ENCODE peak calls at places on chromosomes 7 and 10, in four cellular contexts. V, C, O and D are unnamed samples.

GRCh38 chr7:26705567-26705966 is 158.8 kb downstream of the SKAP2 start:
- DNase-seq in O (no peak), C (no peak), V (peak), D (peak)

GRCh38 chr7:28890137-28890536 is 68.0 kb downstream of the TRIL start:
- DNase-seq in O (no peak), V (no peak), C (no peak), D (no peak)

GRCh38 chr10:70458329-70459060 is 17.0 kb upstream of the NODAL start:
- DNase-seq in C (peak), V (peak), O (no peak), D (no peak)

GRCh38 chr7:153413540-153414287 is 638.5 kb upstream of the DPP6 start:
- DNase-seq in O (no peak), C (peak), V (no peak), D (no peak)

GRCh38 chr7:9030131-9030530 is 596.7 kb downstream of the NXPH1 start:
- DNase-seq in O (no peak), C (no peak), V (no peak), D (no peak)

GRCh38 chr10:116697816-116698215 is 44.5 kb downstream of the HSPA12A start:
- DNase-seq in V (no peak), O (no peak), C (no peak), D (no peak)

GRCh38 chr10:121975295-121976086 is 474 bp upstream of the NSMCE4A start:
- DNase-seq in C (no peak), O (no peak), V (peak), D (no peak)

GRCh38 chr7:45162311-45162845 is 4.8 kb downstream of the RAMP3 start:
- DNase-seq in V (no peak), C (no peak), O (no peak), D (no peak)

GRCh38 chr10:6737080-6737641 is 157.1 kb upstream of the PRKCQ start:
- DNase-seq in C (no peak), V (no peak), O (no peak), D (no peak)

GRCh38 chr7:132418840-132419239 is 157.4 kb downstream of the PLXNA4 start:
- DNase-seq in O (no peak), V (no peak), C (no peak), D (no peak)

GRCh38 chr7:100641463-100641859 is at the start of gene TFR2:
- DNase-seq in C (peak), V (peak), O (no peak), D (peak)

GRCh38 chr10:59672150-59672875 is 37.3 kb downstream of the SLC16A9 start:
- DNase-seq in O (no peak), V (no peak), C (no peak), D (no peak)

GRCh38 chr10:59674211-59674836 is 35.3 kb downstream of the SLC16A9 start:
- DNase-seq in C (no peak), V (no peak), O (no peak), D (no peak)

GRCh38 chr10:59677253-59677831 is 32.3 kb downstream of the SLC16A9 start:
- DNase-seq in V (no peak), C (no peak), O (no peak), D (peak)

GRCh38 chr10:59678884-59679301 is 30.8 kb downstream of the SLC16A9 start:
- DNase-seq in V (no peak), O (no peak), C (no peak), D (no peak)

DNA sequence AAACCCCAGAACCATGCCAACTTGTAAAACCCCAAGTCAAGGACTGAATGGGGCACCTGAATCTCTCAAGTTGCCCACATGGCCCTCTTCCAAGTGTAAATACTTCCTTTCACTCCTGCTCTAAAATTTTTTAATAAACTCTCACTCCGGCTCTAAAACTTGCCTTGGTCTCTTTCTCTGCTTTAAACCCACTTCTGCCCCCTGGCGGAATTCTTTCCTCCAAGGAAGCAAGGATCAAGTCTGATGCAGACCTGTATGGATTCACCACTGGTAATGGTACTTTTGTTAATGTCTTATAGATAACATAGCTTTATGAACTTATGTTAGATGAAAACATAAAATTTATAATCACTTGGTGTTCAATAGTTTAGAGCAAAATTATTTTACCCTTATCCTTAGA is 33.8 kb downstream of the SLC16A9 start:
- DNase-seq in V (no peak), O (no peak), C (no peak), D (peak)
- TF ChIP-seq SMC3 in V (no peak), O (no peak), C (peak), D (no peak)

GRCh38 chr7:148380581-148381419 is 209.8 kb upstream of the C7orf33 start:
- DNase-seq in C (no peak), O (no peak), V (no peak), D (peak)

GRCh38 chr7:148390381-148390780 is 200.2 kb upstream of the C7orf33 start:
- DNase-seq in V (no peak), C (no peak), O (no peak), D (no peak)

GRCh38 chr7:148382585-148382984 is 208.0 kb upstream of the C7orf33 start:
- DNase-seq in O (no peak), C (no peak), V (no peak), D (no peak)

GRCh38 chr7:148383651-148384050 is 206.9 kb upstream of the C7orf33 start:
- DNase-seq in O (no peak), V (no peak), C (no peak), D (no peak)

DNA sequence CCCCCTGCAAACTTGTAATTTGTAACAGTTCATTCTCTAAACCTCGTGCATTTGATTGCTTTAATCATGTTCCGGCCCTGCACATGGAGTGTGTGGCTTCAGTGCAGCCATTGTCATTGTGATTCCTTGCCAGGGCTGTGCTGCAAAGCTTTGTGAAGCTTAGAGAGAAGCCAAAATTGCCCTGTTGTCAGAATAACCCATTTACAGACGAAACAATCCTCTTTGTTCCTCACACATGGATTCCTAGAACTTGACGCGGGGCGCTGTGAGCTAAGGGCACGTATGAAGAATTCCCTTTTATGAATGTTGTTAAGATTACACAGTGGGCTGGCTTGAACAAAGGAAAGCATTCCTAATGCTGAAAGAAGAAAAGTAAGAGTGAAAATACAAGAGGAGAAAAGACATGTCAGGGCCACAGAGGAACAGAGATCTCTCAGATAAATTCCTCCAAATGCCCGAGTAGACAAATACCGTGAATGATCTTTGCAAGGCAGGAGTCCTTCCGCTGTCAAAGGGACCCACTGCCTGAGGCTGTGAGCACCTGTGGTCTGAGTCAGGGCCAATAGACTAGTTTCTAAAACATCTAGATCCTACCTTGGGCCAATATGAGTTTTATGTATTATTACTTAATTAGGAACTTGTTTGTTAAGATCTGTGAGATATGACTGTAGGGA is 205.4 kb upstream of the C7orf33 start:
- DNase-seq in O (no peak), C (no peak), V (no peak), D (no peak)
- TF ChIP-seq EP300 in O (no peak), C (no peak), V (no peak), D (no peak)

DNA sequence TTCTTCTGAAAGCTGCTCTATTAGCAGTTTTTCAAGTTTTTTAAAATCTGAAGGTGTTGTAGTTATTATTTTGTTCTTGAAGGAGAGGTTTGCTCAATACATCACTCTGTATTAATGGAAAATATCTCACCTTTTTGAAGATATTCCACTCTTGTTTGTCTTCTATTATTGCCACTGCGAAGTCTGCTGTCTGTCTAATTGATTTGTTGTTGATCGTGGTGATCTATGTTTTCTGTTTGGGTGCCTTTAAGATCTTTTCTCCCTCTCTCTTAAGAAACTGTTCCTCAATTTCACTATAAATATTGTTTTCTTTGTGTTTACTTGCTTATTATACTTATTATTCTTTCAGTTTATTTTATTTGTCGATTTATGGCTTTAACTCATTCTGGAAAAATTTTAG is 64.9 kb upstream of the FZD8 start:
- DNase-seq in V (no peak), O (no peak), C (no peak), D (no peak)
- TF ChIP-seq MXI1 in V (no peak), O (no peak), C (no peak), D (no peak)

GRCh38 chr7:38675500-38676106 is 44.4 kb upstream of the AMPH start:
- DNase-seq in C (no peak), V (no peak), O (no peak), D (no peak)
- TF ChIP-seq SMC3 in C (no peak), V (no peak), O (no peak), D (no peak)

DNA sequence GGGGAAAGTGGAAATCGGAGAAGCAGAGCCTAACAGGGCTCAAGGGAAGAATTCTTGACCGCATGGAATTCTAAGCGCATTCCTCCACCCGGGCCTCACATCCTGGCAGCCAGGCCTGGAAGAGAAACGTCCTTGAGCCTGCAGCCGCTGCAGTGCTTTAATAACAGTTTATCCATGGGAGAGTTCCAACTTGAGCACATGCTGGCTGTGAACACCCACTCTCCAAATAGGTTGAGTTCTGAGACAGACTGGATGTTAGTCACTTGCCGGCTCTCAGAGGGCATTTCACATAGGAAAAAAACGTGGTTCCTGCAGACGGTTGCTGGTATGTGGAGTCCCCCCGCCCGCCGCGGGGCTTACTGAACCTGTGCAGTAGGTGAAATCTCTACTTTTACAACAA is 61.4 kb upstream of the STEAP1B start:
- DNase-seq in V (no peak), O (no peak), C (no peak), D (peak)
- TF ChIP-seq EP300 in V (peak), O (no peak), C (no peak), D (no peak)

GRCh38 chr10:118259288-118259906 is 82.7 kb downstream of the FAM204A start:
- DNase-seq in O (no peak), V (peak), C (peak), D (peak)

GRCh38 chr10:118258285-118258684 is 83.8 kb downstream of the FAM204A start:
- DNase-seq in V (no peak), O (no peak), C (no peak), D (no peak)

GRCh38 chr10:118264838-118265470 is 77.2 kb downstream of the FAM204A start:
- DNase-seq in C (no peak), O (no peak), V (no peak), D (no peak)

DNA sequence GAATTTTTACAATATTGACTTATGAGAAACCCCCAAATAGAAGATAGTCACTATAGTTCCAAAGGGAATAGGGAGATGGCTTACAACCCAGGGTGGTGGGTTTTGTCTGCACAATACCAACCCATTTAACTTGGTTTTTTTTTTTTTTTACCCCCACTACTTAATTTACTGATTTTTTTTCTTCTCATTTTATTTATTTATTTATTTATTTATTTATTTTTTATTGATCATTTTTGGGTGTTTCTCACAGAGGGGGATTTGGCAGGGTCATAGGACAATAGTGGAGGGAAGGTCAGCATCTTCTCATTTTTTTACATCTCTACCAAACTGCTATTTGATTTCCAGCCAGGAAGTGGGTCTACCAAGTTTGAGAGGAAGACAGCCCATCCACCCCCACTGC is 77.9 kb downstream of the FAM204A start:
- DNase-seq in C (no peak), O (no peak), V (no peak), D (no peak)
- TF ChIP-seq MXI1 in C (no peak), O (no peak), V (no peak), D (no peak)

GRCh38 chr7:150324366-150324961 is 1.1 kb upstream of the ACTR3C start:
- DNase-seq in O (no peak), V (peak), C (peak), D (peak)
- TF ChIP-seq SMC3 in O (no peak), V (no peak), C (no peak), D (no peak)

GRCh38 chr7:30912986-30913671 is 1.5 kb downstream of the AQP1 start:
- DNase-seq in C (no peak), V (peak), O (no peak), D (no peak)
- TF ChIP-seq EP300 in C (no peak), V (no peak), O (no peak), D (no peak)

DNA sequence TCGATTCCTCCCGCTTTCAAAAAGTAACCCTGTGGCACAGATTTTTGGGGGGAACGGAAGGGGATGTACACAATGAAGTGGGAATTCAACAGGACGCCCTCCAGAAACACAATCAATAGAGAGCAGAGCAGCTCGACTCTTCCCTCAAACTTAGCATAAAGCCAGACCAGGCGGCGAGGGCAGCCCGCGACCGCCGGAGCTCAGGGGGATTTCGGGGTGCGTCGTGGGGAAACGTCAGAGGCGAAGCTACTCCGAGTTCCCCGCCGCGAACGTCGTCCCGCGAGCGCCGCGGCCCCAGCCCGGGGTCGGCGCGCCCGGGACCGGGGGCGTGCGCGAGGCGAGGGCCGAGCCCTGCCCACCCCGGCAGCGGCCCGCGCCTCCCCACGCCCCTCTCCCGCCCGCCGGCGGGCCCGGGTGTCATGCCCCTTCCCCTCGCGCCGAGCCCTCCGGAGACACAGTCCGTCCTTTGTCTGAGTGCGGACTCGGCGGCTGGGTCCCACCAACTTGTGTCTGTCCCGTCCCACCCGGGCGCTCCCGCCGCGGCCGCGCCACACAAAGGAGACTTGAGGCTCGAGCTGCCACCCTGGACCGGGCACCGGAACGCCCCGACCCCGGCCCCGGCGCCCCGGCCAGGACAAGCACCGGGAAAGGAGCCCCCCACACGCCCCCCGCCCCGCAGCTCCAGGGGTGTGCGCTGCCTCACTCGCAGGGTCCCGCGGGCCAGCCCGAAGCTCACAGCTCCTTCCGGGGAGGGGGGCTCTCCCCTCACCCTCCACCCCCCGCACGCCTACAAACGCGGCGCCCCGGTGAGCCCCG is 650 bp downstream of the EZH2 start:
- DNase-seq in O (no peak), V (peak), C (peak), D (no peak)
- TF ChIP-seq MXI1 in O (no peak), V (peak), C (no peak), D (no peak)